ENCODE peak calls at places on chromosomes 2 and 18, in five cellular contexts. One of them, this sample, is unnamed. For H3K4me1, the result is how much of the 10 kb centered on the place peaks cover.

GRCh38 chr18:29840101-29840500 is 1202.4 kb downstream of the DSC3 start:
- ATAC-seq in heart left ventricle: no peak
- ATAC-seq in A549: no peak
- ATAC-seq in HCT116: peak
- ATAC-seq in upper lobe of left lung: no peak
- ATAC-seq in this sample: no peak

GRCh38 chr2:11222845-11223244 is 67.6 kb downstream of the SLC66A3 start:
- ATAC-seq in heart left ventricle: no peak
- ATAC-seq in A549: no peak
- ATAC-seq in HCT116: no peak
- ATAC-seq in upper lobe of left lung: no peak
- ATAC-seq in this sample: no peak

GRCh38 chr2:27306136-27306535 is 2.1 kb downstream of the UCN start:
- ATAC-seq in heart left ventricle: no peak
- ATAC-seq in A549: no peak
- ATAC-seq in HCT116: no peak
- ATAC-seq in upper lobe of left lung: no peak
- ATAC-seq in this sample: no peak

GRCh38 chr2:201258666-201258999 is 1.7 kb upstream of the CASP8 start:
- ATAC-seq in heart left ventricle: peak
- ATAC-seq in A549: no peak
- ATAC-seq in HCT116: no peak
- ATAC-seq in upper lobe of left lung: peak
- ATAC-seq in this sample: no peak

GRCh38 chr2:102138331-102138730 is 4.2 kb upstream of the IL1R1 start:
- ATAC-seq in heart left ventricle: no peak
- ATAC-seq in A549: no peak
- ATAC-seq in HCT116: no peak
- ATAC-seq in upper lobe of left lung: no peak
- ATAC-seq in this sample: no peak

GRCh38 chr18:6054443-6054842 is 159.1 kb upstream of the TMEM200C start:
- ATAC-seq in heart left ventricle: no peak
- ATAC-seq in A549: no peak
- ATAC-seq in HCT116: no peak
- ATAC-seq in upper lobe of left lung: no peak
- ATAC-seq in this sample: no peak

GRCh38 chr2:164028764-164029534 is 293.1 kb upstream of the FIGN start:
- ATAC-seq in heart left ventricle: no peak
- ATAC-seq in A549: no peak
- ATAC-seq in HCT116: no peak
- ATAC-seq in upper lobe of left lung: peak
- ATAC-seq in this sample: no peak

GRCh38 chr18:52345428-52345827 is 5.4 kb downstream of the DCC start:
- ATAC-seq in heart left ventricle: no peak
- ATAC-seq in A549: no peak
- ATAC-seq in HCT116: no peak
- ATAC-seq in upper lobe of left lung: no peak
- ATAC-seq in this sample: no peak

GRCh38 chr2:237663517-237663916 is 36.1 kb downstream of the LRRFIP1 start:
- ATAC-seq in heart left ventricle: peak
- ATAC-seq in A549: no peak
- ATAC-seq in HCT116: no peak
- ATAC-seq in upper lobe of left lung: no peak
- ATAC-seq in this sample: no peak

GRCh38 chr2:105629634-105630033 is 115.1 kb upstream of the NCK2 start:
- ATAC-seq in heart left ventricle: no peak
- ATAC-seq in A549: no peak
- ATAC-seq in HCT116: no peak
- ATAC-seq in upper lobe of left lung: no peak
- ATAC-seq in this sample: no peak

GRCh38 chr2:219368690-219369108 is 19.0 kb downstream of the DNPEP start:
- ATAC-seq in heart left ventricle: peak
- ATAC-seq in A549: peak
- ATAC-seq in HCT116: no peak
- ATAC-seq in upper lobe of left lung: peak
- ATAC-seq in this sample: peak

GRCh38 chr2:84459944-84460429 is 907 bp upstream of the SUCLG1 start:
- ATAC-seq in heart left ventricle: no peak
- ATAC-seq in A549: peak
- ATAC-seq in HCT116: peak
- ATAC-seq in upper lobe of left lung: peak
- ATAC-seq in this sample: no peak

GRCh38 chr18:27991391-27991790 is 185.5 kb downstream of the CDH2 start:
- ATAC-seq in heart left ventricle: no peak
- ATAC-seq in A549: no peak
- ATAC-seq in HCT116: no peak
- ATAC-seq in upper lobe of left lung: no peak
- ATAC-seq in this sample: no peak

GRCh38 chr2:54054774-54055173 is 60.6 kb upstream of the ACYP2 start:
- ATAC-seq in heart left ventricle: no peak
- ATAC-seq in A549: no peak
- ATAC-seq in HCT116: no peak
- ATAC-seq in upper lobe of left lung: no peak
- ATAC-seq in this sample: no peak

GRCh38 chr2:100212820-100213219 is 70.4 kb upstream of the AFF3 start:
- ATAC-seq in heart left ventricle: peak
- ATAC-seq in A549: no peak
- ATAC-seq in HCT116: no peak
- ATAC-seq in upper lobe of left lung: no peak
- ATAC-seq in this sample: no peak

GRCh38 chr2:120539937-120540718 is 194.2 kb downstream of the INHBB start:
- ATAC-seq in heart left ventricle: peak
- ATAC-seq in A549: peak
- ATAC-seq in HCT116: peak
- ATAC-seq in upper lobe of left lung: peak
- ATAC-seq in this sample: peak

GRCh38 chr2:190927257-190927656 is 46.6 kb downstream of the GLS start:
- ATAC-seq in heart left ventricle: no peak
- ATAC-seq in A549: peak
- ATAC-seq in HCT116: no peak
- ATAC-seq in upper lobe of left lung: no peak
- ATAC-seq in this sample: no peak

GRCh38 chr2:190916829-190917228 is 36.2 kb downstream of the GLS start:
- ATAC-seq in heart left ventricle: no peak
- ATAC-seq in A549: no peak
- ATAC-seq in HCT116: no peak
- ATAC-seq in upper lobe of left lung: no peak
- ATAC-seq in this sample: no peak

GRCh38 chr2:190920085-190920484 is 39.5 kb downstream of the GLS start:
- ATAC-seq in heart left ventricle: no peak
- ATAC-seq in A549: no peak
- ATAC-seq in HCT116: no peak
- ATAC-seq in upper lobe of left lung: no peak
- ATAC-seq in this sample: no peak

DNA sequence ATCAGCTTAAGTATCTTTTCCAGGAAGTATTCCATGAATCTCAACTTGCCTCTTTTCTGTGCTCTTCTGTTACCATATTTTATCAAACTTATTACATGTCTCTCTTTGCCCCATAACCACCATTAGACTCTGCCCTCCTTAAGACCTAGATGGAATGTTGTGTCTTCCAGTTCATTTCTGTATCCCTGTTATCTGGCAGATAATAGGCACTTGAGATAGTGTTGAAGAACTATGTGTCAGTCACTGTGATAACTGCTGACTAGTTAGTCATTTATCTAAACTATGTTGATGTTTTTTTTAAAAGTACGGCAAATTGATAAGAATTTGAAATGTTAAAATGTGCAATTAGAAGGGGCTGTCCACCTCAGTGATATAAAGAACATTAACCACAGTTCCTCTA is 41.8 kb downstream of the GLS start:
- ATAC-seq in heart left ventricle: no peak
- ATAC-seq in A549: no peak
- ATAC-seq in HCT116: no peak
- ATAC-seq in upper lobe of left lung: no peak
- ATAC-seq in this sample: no peak
- TF ChIP-seq POLR2A in heart left ventricle: no peak
- TF ChIP-seq POLR2A in A549: no peak
- TF ChIP-seq POLR2A in HCT116: no peak
- TF ChIP-seq POLR2A in upper lobe of left lung: no peak
- TF ChIP-seq POLR2A in this sample: no peak

DNA sequence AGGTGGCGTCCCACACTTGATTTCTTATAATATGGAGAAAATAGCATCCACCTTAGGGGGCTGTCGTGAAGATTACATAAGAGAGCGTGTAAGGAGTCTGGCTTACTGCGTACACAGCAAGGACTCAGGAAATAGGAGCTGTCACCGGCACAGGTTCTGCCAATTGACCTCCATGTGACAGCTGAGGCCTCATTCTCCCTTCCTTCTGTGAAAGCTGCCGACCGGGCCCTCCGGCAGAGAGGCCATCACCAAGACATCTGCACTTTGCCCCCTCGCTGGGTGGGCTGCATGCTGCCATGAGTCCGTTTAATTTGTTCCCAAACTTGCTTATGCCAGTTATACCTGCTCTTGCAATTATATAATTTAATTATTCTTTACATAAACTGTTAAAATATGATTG is 27.7 kb downstream of the HS1BP3 start:
- ATAC-seq in heart left ventricle: no peak
- ATAC-seq in A549: no peak
- ATAC-seq in HCT116: no peak
- ATAC-seq in upper lobe of left lung: no peak
- ATAC-seq in this sample: no peak
- H3K4me1 ChIP-seq in heart left ventricle: half or more
- H3K4me1 ChIP-seq in A549: under half
- H3K4me1 ChIP-seq in HCT116: under half
- H3K4me1 ChIP-seq in upper lobe of left lung: under half
- H3K4me1 ChIP-seq in this sample: half or more

GRCh38 chr2:37324786-37325624 is at the start of gene PRKD3:
- ATAC-seq in heart left ventricle: peak
- ATAC-seq in A549: peak
- ATAC-seq in HCT116: peak
- ATAC-seq in upper lobe of left lung: peak
- ATAC-seq in this sample: peak
- TF ChIP-seq POLR2A in heart left ventricle: peak
- TF ChIP-seq POLR2A in A549: no peak
- TF ChIP-seq POLR2A in HCT116: no peak
- TF ChIP-seq POLR2A in upper lobe of left lung: no peak
- TF ChIP-seq POLR2A in this sample: peak

GRCh38 chr2:215434447-215435260 is 1.2 kb downstream of the FN1 start:
- ATAC-seq in heart left ventricle: no peak
- ATAC-seq in A549: no peak
- ATAC-seq in HCT116: no peak
- ATAC-seq in upper lobe of left lung: no peak
- ATAC-seq in this sample: no peak
- H3K4me1 ChIP-seq in heart left ventricle: under half
- H3K4me1 ChIP-seq in A549: half or more
- H3K4me1 ChIP-seq in HCT116: under half
- H3K4me1 ChIP-seq in upper lobe of left lung: under half
- H3K4me1 ChIP-seq in this sample: under half

GRCh38 chr2:95274291-95275150 is at the start of gene PROM2:
- ATAC-seq in heart left ventricle: no peak
- ATAC-seq in A549: no peak
- ATAC-seq in HCT116: peak
- ATAC-seq in upper lobe of left lung: peak
- ATAC-seq in this sample: no peak
- TF ChIP-seq POLR2A in heart left ventricle: no peak
- TF ChIP-seq POLR2A in A549: no peak
- TF ChIP-seq POLR2A in HCT116: no peak
- TF ChIP-seq POLR2A in upper lobe of left lung: no peak
- TF ChIP-seq POLR2A in this sample: no peak

DNA sequence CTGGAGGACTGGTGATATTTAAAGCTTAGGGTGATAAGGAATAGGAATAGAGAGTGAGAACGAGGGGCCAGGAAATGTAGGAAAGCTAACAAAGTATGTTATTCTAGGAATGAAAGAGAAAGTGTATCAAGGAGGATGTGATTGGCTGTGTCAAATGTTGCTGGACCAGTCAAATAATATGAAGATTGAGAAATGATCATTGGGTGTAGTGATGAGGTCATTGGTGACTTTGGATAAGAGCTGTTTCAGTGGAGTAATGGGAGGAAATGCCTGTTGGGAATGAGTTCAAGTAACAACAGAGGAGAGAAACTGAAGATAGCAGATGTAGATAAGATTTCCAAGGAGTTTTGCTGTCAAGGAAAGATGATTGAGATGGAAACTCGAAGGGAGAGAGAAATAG is 74.4 kb downstream of the UBE2E3 start:
- ATAC-seq in heart left ventricle: no peak
- ATAC-seq in A549: no peak
- ATAC-seq in HCT116: no peak
- ATAC-seq in upper lobe of left lung: no peak
- ATAC-seq in this sample: no peak
- H3K4me1 ChIP-seq in heart left ventricle: under half
- H3K4me1 ChIP-seq in A549: under half
- H3K4me1 ChIP-seq in HCT116: under half
- H3K4me1 ChIP-seq in upper lobe of left lung: under half
- H3K4me1 ChIP-seq in this sample: under half

DNA sequence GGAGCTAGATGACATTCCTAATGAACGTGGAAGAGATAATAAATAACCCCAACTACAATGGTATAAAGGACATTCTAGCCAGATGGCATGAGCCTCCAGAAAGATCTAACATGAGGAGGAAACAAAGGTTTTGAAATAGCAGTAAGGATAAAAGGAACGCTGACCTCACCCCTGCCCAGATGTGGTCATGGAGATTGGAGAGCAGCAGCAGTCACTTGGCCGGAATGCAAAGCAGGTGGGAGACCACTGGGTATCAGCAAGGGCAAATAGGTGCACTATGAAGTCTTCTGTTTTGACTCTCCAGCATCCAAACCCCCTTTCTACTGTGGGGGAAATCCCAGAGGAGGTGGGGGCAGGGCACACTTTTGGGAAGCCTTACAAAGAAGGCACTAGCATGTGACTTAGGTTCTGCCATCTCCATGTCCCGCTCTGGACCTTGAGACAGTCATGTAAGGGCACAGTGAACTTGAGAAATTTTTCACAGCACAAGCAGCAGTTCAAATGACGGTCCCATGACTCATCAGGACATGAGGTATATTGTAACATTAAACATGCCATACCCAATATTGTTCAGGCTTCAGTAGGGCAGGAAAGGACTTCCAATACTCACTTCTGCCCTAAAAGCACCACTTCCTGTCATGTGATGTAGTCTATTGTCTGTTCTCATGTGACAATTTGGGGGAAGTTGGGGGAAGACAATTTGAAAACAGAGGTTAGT is 55.2 kb downstream of the METTL4 start:
- ATAC-seq in heart left ventricle: peak
- ATAC-seq in A549: peak
- ATAC-seq in HCT116: peak
- ATAC-seq in upper lobe of left lung: peak
- ATAC-seq in this sample: no peak
- TF ChIP-seq POLR2A in heart left ventricle: no peak
- TF ChIP-seq POLR2A in A549: no peak
- TF ChIP-seq POLR2A in HCT116: no peak
- TF ChIP-seq POLR2A in upper lobe of left lung: no peak
- TF ChIP-seq POLR2A in this sample: no peak

GRCh38 chr2:70124983-70125480 is 37.8 kb downstream of the PCBP1 start:
- ATAC-seq in heart left ventricle: peak
- ATAC-seq in A549: peak
- ATAC-seq in HCT116: peak
- ATAC-seq in upper lobe of left lung: peak
- ATAC-seq in this sample: peak
- H3K4me1 ChIP-seq in heart left ventricle: under half
- H3K4me1 ChIP-seq in A549: under half
- H3K4me1 ChIP-seq in HCT116: under half
- H3K4me1 ChIP-seq in upper lobe of left lung: under half
- H3K4me1 ChIP-seq in this sample: under half

This sample was measured in gastroesophageal sphincter.